ENCODE peak calls at places on chromosome 12, in seven cellular contexts. F is endodermal cell, Q is cardiac muscle cell, N is left lung, B is hepatocyte, S is IMR-90, J is A549. C is an unnamed sample.
A peak's percentile ranks its signal among the peaks of the same experiment; 100 is the strongest.

GRCh38 chr12:15534322-15534721 is 212.0 kb downstream of the PTPRO start:
- DNase-seq in J (no peak), S (peak; percentile 47), F (no peak), N (no peak), Q (peak; percentile 23), B (no peak), C (no peak)

GRCh38 chr12:41917827-41918445 is 226.7 kb downstream of the GXYLT1 start:
- DNase-seq in F (no peak), Q (peak; percentile 31), J (no peak), S (no peak), B (no peak), N (no peak), C (no peak)

GRCh38 chr12:85322715-85323114 is 42.7 kb downstream of the ALX1 start:
- DNase-seq in J (no peak), N (no peak), F (no peak), Q (peak; percentile 2), B (no peak), S (no peak), C (peak; percentile 15)

GRCh38 chr12:3453266-3453862 is 37.6 kb upstream of the PRMT8 start:
- DNase-seq in B (no peak), Q (no peak), S (no peak), N (no peak), J (no peak), F (peak; percentile 49), C (no peak)

GRCh38 chr12:17035372-17035771 is 429.4 kb upstream of the LMO3 start:
- DNase-seq in Q (no peak), F (no peak), J (no peak), S (no peak), B (no peak), N (no peak), C (no peak)

GRCh38 chr12:57616383-57617101 is 5.3 kb downstream of the ARHGEF25 start:
- DNase-seq in Q (peak; percentile 55), F (no peak), N (no peak), J (no peak), B (no peak), S (peak; percentile 62), C (peak; percentile 48)

GRCh38 chr12:48937170-48937569 is 11.9 kb upstream of the FKBP11 start:
- DNase-seq in S (no peak), F (peak; percentile 73), Q (no peak), B (no peak), N (no peak), J (no peak), C (no peak)

GRCh38 chr12:123949118-123949774 is 23.4 kb downstream of the CCDC92 start:
- DNase-seq in B (peak; percentile 37), N (no peak), J (no peak), Q (no peak), F (no peak), S (no peak), C (no peak)

GRCh38 chr12:4407136-4407535 is 27.6 kb upstream of the FGF23 start:
- DNase-seq in N (no peak), J (no peak), S (no peak), F (peak; percentile 26), B (no peak), Q (no peak), C (no peak)

GRCh38 chr12:109054520-109054919 is 2.1 kb downstream of the USP30 start:
- DNase-seq in Q (no peak), F (no peak), N (no peak), J (no peak), S (no peak), B (no peak), C (no peak)

GRCh38 chr12:57142727-57143126 is 4.7 kb downstream of the LRP1-AS start:
- DNase-seq in Q (no peak), N (no peak), J (no peak), B (no peak), F (no peak), S (no peak), C (no peak)

GRCh38 chr12:52151859-52152783 is 39.7 kb downstream of the KRT80 start:
- DNase-seq in N (peak; percentile 94), S (peak; percentile 41), J (peak; percentile 75), B (peak; percentile 91), Q (peak; percentile 71), F (peak; percentile 95), C (peak; percentile 56)

GRCh38 chr12:16362550-16362949 is 15.1 kb downstream of the MGST1 start:
- DNase-seq in N (no peak), Q (no peak), F (no peak), J (no peak), S (no peak), B (no peak), C (no peak)

GRCh38 chr12:29241821-29242591 is 92.9 kb downstream of the FAR2 start:
- DNase-seq in F (peak; percentile 81), J (no peak), Q (peak; percentile 87), N (no peak), S (peak; percentile 80), B (peak; percentile 69), C (peak; percentile 88)

GRCh38 chr12:48351022-48351708 is 446 bp upstream of the ZNF641 start:
- DNase-seq in Q (peak; percentile 95), F (no peak), J (peak; percentile 28), N (no peak), S (peak; percentile 59), B (peak; percentile 89), C (peak; percentile 41)

GRCh38 chr12:120266180-120266535 is 628 bp upstream of the PXN start:
- DNase-seq in Q (no peak), J (no peak), B (no peak), S (no peak), F (no peak), N (no peak), C (no peak)
- H3K4me3 ChIP-seq in Q (no peak overlapping the region), J (no peak overlapping the region), B (no peak overlapping the region), S (no peak overlapping the region), F (no peak overlapping the region), N (no peak overlapping the region), C (no peak overlapping the region)

DNA sequence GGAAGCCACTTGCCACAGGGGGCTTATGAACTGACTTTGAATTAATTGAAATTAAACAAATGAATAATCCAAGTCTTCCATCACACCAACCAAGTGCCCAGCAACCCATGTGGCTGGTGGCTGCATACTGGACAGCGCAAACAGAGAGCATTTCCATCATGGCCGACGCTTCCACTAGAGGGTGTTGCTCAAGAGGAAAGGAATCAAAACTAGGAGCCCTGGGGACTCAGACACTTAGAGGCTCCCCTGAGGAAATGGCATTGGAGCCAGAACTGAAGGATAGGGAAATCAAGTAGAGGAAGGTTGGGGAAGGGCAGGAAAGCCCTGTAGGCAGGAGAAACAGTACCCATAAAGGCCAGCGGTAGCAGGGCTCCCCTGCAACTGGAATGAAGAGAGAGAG is 50.6 kb upstream of the NUAK1 start:
- DNase-seq in S (no peak), B (no peak), Q (no peak), F (peak; percentile 68), N (no peak), J (no peak), C (no peak)
- TF ChIP-seq CTCF in S (no peak), B (no peak), Q (no peak), F (peak; percentile 41), N (no peak), J (no peak), C (no peak)

GRCh38 chr12:101824831-101825230 is 5.9 kb downstream of the GNPTAB start:
- DNase-seq in F (no peak), J (no peak), B (no peak), S (no peak), N (no peak), Q (no peak), C (no peak)
- H3K4me3 ChIP-seq in F (no peak overlapping the region), J (no peak overlapping the region), B (no peak overlapping the region), S (no peak overlapping the region), N (no peak overlapping the region), Q (no peak overlapping the region), C (no peak overlapping the region)

GRCh38 chr12:127355061-127355820 is 911.7 kb upstream of the TMEM132C start:
- DNase-seq in S (no peak), Q (no peak), J (peak; percentile 21), F (peak; percentile 83), B (peak; percentile 21), N (no peak), C (peak; percentile 79)
- TF ChIP-seq CTCF in S (no peak), Q (no peak), J (peak; percentile 24), F (peak; percentile 90), B (peak; percentile 47), N (no peak), C (peak; percentile 68)

DNA sequence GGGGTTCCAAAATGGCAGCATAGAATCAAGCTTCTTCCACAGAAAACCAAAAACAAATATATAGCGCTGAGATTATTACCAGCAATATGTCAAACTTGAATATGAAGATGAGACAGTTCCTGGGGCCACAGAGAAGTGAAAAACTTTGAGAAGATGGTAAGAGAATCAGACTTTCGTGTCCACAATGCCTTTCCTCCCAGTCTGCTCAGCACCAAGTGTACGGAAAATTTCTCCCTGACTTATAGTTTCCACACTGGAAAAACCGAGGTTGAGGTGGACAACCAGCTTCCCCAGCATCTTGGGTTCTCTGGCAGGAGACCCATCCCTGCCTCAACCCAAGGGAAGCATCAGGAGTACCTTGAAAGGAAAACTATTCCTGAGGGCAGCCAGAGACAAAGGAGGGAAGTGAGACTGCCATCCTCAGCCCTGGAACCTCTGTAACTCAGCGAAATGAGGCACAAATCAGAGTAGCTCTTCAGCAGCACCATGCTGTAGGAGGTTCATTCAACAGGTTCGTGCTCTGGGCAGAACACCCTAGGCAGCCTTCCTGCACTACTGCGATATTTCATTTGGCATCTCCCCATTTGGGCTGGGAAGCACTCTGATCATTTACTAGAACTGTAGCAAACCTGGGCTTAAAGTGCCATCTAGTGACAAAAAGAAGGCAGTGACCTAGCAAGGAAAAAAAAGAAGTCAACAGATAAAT is 52.4 kb upstream of the CAPRIN2 start:
- DNase-seq in F (peak; percentile 81), S (peak; percentile 76), J (no peak), N (no peak), Q (peak; percentile 90), B (peak; percentile 67), C (peak; percentile 86)
- H3K4me3 ChIP-seq in F (no peak overlapping the region), S (no peak overlapping the region), J (no peak overlapping the region), N (no peak overlapping the region), Q (no peak overlapping the region), B (no peak overlapping the region), C (no peak overlapping the region)

GRCh38 chr12:93705237-93705636 is 28.1 kb downstream of the CRADD start:
- DNase-seq in Q (no peak), S (no peak), J (no peak), F (no peak), N (no peak), B (no peak), C (no peak)

GRCh38 chr12:93707836-93708235 is 30.7 kb downstream of the CRADD start:
- DNase-seq in J (peak; percentile 26), S (peak; percentile 34), B (no peak), F (no peak), N (no peak), Q (no peak), C (peak; percentile 32)

GRCh38 chr12:93706387-93706786 is 29.2 kb downstream of the CRADD start:
- DNase-seq in F (no peak), Q (no peak), B (no peak), S (no peak), N (no peak), J (no peak), C (peak; percentile 21)

GRCh38 chr12:93704625-93705024 is 27.4 kb downstream of the CRADD start:
- DNase-seq in N (no peak), S (no peak), B (no peak), J (no peak), F (no peak), Q (no peak), C (no peak)

GRCh38 chr12:93706824-93707223 is 29.6 kb downstream of the CRADD start:
- DNase-seq in B (no peak), Q (no peak), S (peak; percentile 29), N (no peak), J (no peak), F (no peak), C (peak; percentile 55)
- TF ChIP-seq CTCF in B (no peak), Q (no peak), S (no peak), N (no peak), J (no peak), F (no peak), C (no peak)

C was measured in foreskin fibroblast.